ENCODE peak calls at places on chromosome 17, in seven cellular contexts. T is Calu3; G is NCI-H1105; D is activated CD4-positive, alpha-beta memory T cell treated with anti-CD3 and anti-CD28 coated beads, Interleukin-2, amount 10 ng/mL, durations not matched to agents 7 days and 5 days; J is stimulated activated CD8-positive, alpha-beta memory T cell treated with anti-CD3 and anti-CD28 coated beads, Interleukin-4, amount 100 ng/mL, for 1 hour; C is heart right ventricle; R is AML-193. O is an unnamed sample.

GRCh38 chr17:65918921-65919546 is 272.9 kb downstream of the CEP112 start:
- DNase-seq in T (no peak), R (no peak), J (no peak), G (no peak), D (no peak), C (no peak), O (no peak)

GRCh38 chr17:80938556-80938955 is 53.1 kb upstream of the CHMP6 start:
- DNase-seq in C (no peak), T (no peak), J (peak; percentile 9), D (peak; percentile 84), G (no peak), R (peak; percentile 81), O (no peak)

GRCh38 chr17:49952209-49952911 is 16.6 kb upstream of the DLX4 start:
- DNase-seq in J (peak; percentile 61), R (peak; percentile 85), G (peak; percentile 67), T (peak; percentile 96), D (peak; percentile 83), C (peak; percentile 67), O (no peak)

GRCh38 chr17:80455784-80456183 is 20.6 kb downstream of the NPTX1 start:
- DNase-seq in R (no peak), C (no peak), T (no peak), D (no peak), G (no peak), J (no peak), O (no peak)

GRCh38 chr17:65079489-65079900 is 23.0 kb upstream of the GNA13 start:
- DNase-seq in J (no peak), R (no peak), T (no peak), C (no peak), D (no peak), G (no peak), O (no peak)

GRCh38 chr17:73690581-73691135 is 46.4 kb upstream of the SDK2 start:
- DNase-seq in D (no peak), J (no peak), G (no peak), R (no peak), T (no peak), C (no peak), O (no peak)

GRCh38 chr17:80798595-80799552 is 192.8 kb upstream of the CHMP6 start:
- DNase-seq in C (no peak), R (no peak), G (no peak), D (no peak), T (no peak), J (no peak), O (no peak)

GRCh38 chr17:75634754-75635609 is 1.7 kb downstream of the SMIM5 start:
- DNase-seq in J (no peak), C (no peak), D (no peak), T (no peak), R (no peak), G (no peak), O (no peak)

GRCh38 chr17:17484451-17484899 is 7.7 kb downstream of the MED9 start:
- DNase-seq in D (no peak), T (no peak), C (no peak), R (no peak), G (no peak), J (no peak), O (no peak)

GRCh38 chr17:68302666-68303065 is 11.4 kb downstream of the ARSG start:
- DNase-seq in G (no peak), T (no peak), D (no peak), C (no peak), J (no peak), R (no peak), O (no peak)

GRCh38 chr17:44919885-44920564 is 4.7 kb upstream of the GFAP start:
- DNase-seq in T (peak; percentile 90), R (peak; percentile 87), D (peak; percentile 69), J (peak; percentile 28), C (peak; percentile 80), G (peak; percentile 31), O (peak; percentile 65)

GRCh38 chr17:48563385-48563838 is 14.7 kb downstream of the HOXB4 start:
- DNase-seq in R (no peak), T (no peak), D (no peak), J (no peak), G (no peak), C (no peak), O (no peak)

GRCh38 chr17:1485748-1486376 is 6.6 kb downstream of the MYO1C start:
- DNase-seq in T (peak; percentile 63), G (no peak), R (no peak), D (peak; percentile 70), C (peak; percentile 83), J (peak; percentile 47), O (peak; percentile 28)

GRCh38 chr17:55448681-55449080 is 27.0 kb upstream of the MMD start:
- DNase-seq in T (no peak), J (no peak), C (no peak), D (no peak), R (no peak), G (no peak), O (no peak)

GRCh38 chr17:65750678-65751077 is 189.2 kb upstream of the AXIN2 start:
- DNase-seq in J (no peak), T (peak; percentile 72), G (peak; percentile 69), D (peak; percentile 22), R (peak; percentile 13), C (peak; percentile 56), O (peak; percentile 68)

GRCh38 chr17:64147110-64148016 is 17.4 kb upstream of the ERN1 start:
- DNase-seq in R (no peak), G (no peak), C (no peak), D (no peak), T (no peak), J (no peak), O (peak; percentile 55)

O was measured in SW 1271.